ENCODE peak calls at places on chromosomes 7 and 10, in six cellular contexts. E is C1 segment of cervical spinal cord; H is activated CD4-positive, alpha-beta T cell treated with anti-CD3 and anti-CD28 coated beads for 36 hours; W is activated CD4-positive, CD25-positive, alpha-beta regulatory T cell; O is choroid plexus epithelial cell; A is activated naive CD4-positive, alpha-beta T cell. S is an unnamed sample.

GRCh38 chr10:93572606-93573005 is 6.1 kb downstream of the FFAR4 start:
- DNase-seq in E (no peak), H (no peak), W (no peak), O (no peak), A (no peak), S (no peak)

GRCh38 chr10:124354411-124355382 is 64.0 kb downstream of the OAT start:
- DNase-seq in E (no peak), H (peak), W (no peak), O (peak), A (no peak), S (no peak)

GRCh38 chr7:19030280-19030679 is 87.2 kb downstream of the TWIST1 start:
- DNase-seq in E (no peak), H (no peak), W (no peak), O (no peak), A (no peak), S (no peak)

GRCh38 chr10:30554443-30554831 is 75.1 kb downstream of the LYZL2 start:
- DNase-seq in E (no peak), H (no peak), W (no peak), O (peak), A (no peak), S (no peak)

GRCh38 chr10:24894728-24895127 is 57.7 kb downstream of the PRTFDC1 start:
- DNase-seq in E (no peak), H (no peak), W (no peak), O (no peak), A (no peak), S (no peak)

GRCh38 chr7:18126274-18126673 is 98.6 kb upstream of the PRPS1L1 start:
- DNase-seq in E (no peak), H (no peak), W (no peak), O (no peak), A (no peak), S (no peak)

GRCh38 chr10:63670291-63670898 is 149.2 kb downstream of the REEP3 start:
- DNase-seq in E (no peak), H (no peak), W (no peak), O (no peak), A (no peak), S (no peak)

GRCh38 chr7:82464372-82464771 is 20.8 kb upstream of the CACNA2D1 start:
- DNase-seq in E (no peak), H (no peak), W (no peak), O (no peak), A (no peak), S (no peak)

GRCh38 chr7:42603496-42603895 is 308.4 kb downstream of the C7orf25 start:
- DNase-seq in E (no peak), H (no peak), W (no peak), O (no peak), A (no peak), S (no peak)

GRCh38 chr10:4120454-4120853 is 335.4 kb upstream of the KLF6 start:
- DNase-seq in E (no peak), H (peak), W (no peak), O (peak), A (no peak), S (no peak)

GRCh38 chr7:73977626-73978618 is 50.1 kb upstream of the ELN start:
- DNase-seq in E (no peak), H (no peak), W (no peak), O (no peak), A (no peak), S (no peak)

GRCh38 chr7:3544202-3544601 is 243.2 kb downstream of the SDK1 start:
- DNase-seq in E (no peak), H (no peak), W (no peak), O (no peak), A (no peak), S (no peak)

GRCh38 chr7:12358694-12359093 is 45.0 kb downstream of the VWDE start:
- DNase-seq in E (no peak), H (no peak), W (no peak), O (no peak), A (no peak), S (no peak)

GRCh38 chr7:25262586-25262985 is 34.3 kb upstream of the NPVF start:
- DNase-seq in E (no peak), H (no peak), W (no peak), O (peak), A (no peak), S (no peak)

GRCh38 chr10:111968624-111969023 is 214.9 kb downstream of the GPAM start:
- DNase-seq in E (no peak), H (no peak), W (no peak), O (no peak), A (no peak), S (no peak)

GRCh38 chr7:93894426-93894825 is 3.9 kb upstream of the TFPI2 start:
- DNase-seq in E (no peak), H (no peak), W (no peak), O (no peak), A (no peak), S (no peak)

GRCh38 chr7:43878867-43879266 is 9.6 kb upstream of the MRPS24 start:
- DNase-seq in E (no peak), H (no peak), W (no peak), O (peak), A (no peak), S (no peak)

GRCh38 chr10:71396714-71397339 is at the start of gene CDH23:
- DNase-seq in E (no peak), H (peak), W (no peak), O (no peak), A (no peak), S (no peak)

GRCh38 chr7:134028853-134029252 is 98.3 kb upstream of the LRGUK start:
- DNase-seq in E (no peak), H (no peak), W (no peak), O (no peak), A (no peak), S (no peak)

GRCh38 chr7:15795371-15795770 is 108.9 kb upstream of the MEOX2 start:
- DNase-seq in E (no peak), H (no peak), W (no peak), O (no peak), A (no peak), S (no peak)

GRCh38 chr10:29646238-29646902 is 11.6 kb upstream of the SVIL start:
- DNase-seq in E (no peak), H (peak), W (no peak), O (peak), A (no peak), S (no peak)

S was measured in kidney epithelial cell.